ENCODE peak calls at places on chromosome 17, in five cellular contexts. One of them, this sample, is unnamed. For H3K4me1, the result is how much of the 10 kb centered on the place peaks cover.

GRCh38 chr17:45320349-45320930 is 3.6 kb upstream of the MAP3K14 start:
- DNase-seq in H1: no peak
- DNase-seq in IMR-90: peak
- DNase-seq in transverse colon: no peak
- DNase-seq in A549: peak
- DNase-seq in this sample: no peak

GRCh38 chr17:44159519-44160210 is 10.8 kb upstream of the ASB16 start:
- DNase-seq in IMR-90: peak
- DNase-seq in transverse colon: no peak
- DNase-seq in H1: no peak
- DNase-seq in A549: no peak
- DNase-seq in this sample: no peak

GRCh38 chr17:76686538-76687277 is 24.1 kb downstream of the MXRA7 start:
- DNase-seq in IMR-90: no peak
- DNase-seq in A549: no peak
- DNase-seq in transverse colon: no peak
- DNase-seq in H1: no peak
- DNase-seq in this sample: no peak

GRCh38 chr17:75549246-75550138 is 24.0 kb downstream of the LLGL2 start:
- DNase-seq in A549: peak
- DNase-seq in H1: peak
- DNase-seq in IMR-90: no peak
- DNase-seq in transverse colon: peak
- DNase-seq in this sample: peak

GRCh38 chr17:18225562-18226283 is at the start of gene LLGL1:
- DNase-seq in IMR-90: no peak
- DNase-seq in A549: no peak
- DNase-seq in transverse colon: no peak
- DNase-seq in H1: peak
- DNase-seq in this sample: no peak

GRCh38 chr17:48547839-48548686 is 3.2 kb upstream of the HOXB2 start:
- DNase-seq in H1: no peak
- DNase-seq in A549: no peak
- DNase-seq in transverse colon: no peak
- DNase-seq in IMR-90: peak
- DNase-seq in this sample: no peak

GRCh38 chr17:83196973-83197880 is 117.8 kb downstream of the METRNL start:
- DNase-seq in H1: no peak
- DNase-seq in A549: no peak
- DNase-seq in IMR-90: no peak
- DNase-seq in transverse colon: no peak
- DNase-seq in this sample: no peak

GRCh38 chr17:5888811-5889210 is 181.4 kb upstream of the WSCD1 start:
- DNase-seq in A549: no peak
- DNase-seq in H1: no peak
- DNase-seq in transverse colon: no peak
- DNase-seq in IMR-90: peak
- DNase-seq in this sample: no peak

GRCh38 chr17:67868176-67868575 is 42.9 kb downstream of the BPTF start:
- DNase-seq in transverse colon: no peak
- DNase-seq in A549: no peak
- DNase-seq in H1: no peak
- DNase-seq in IMR-90: no peak
- DNase-seq in this sample: no peak

GRCh38 chr17:82299452-82299851 is 18.0 kb downstream of the CD7 start:
- DNase-seq in transverse colon: no peak
- DNase-seq in H1: no peak
- DNase-seq in IMR-90: no peak
- DNase-seq in A549: no peak
- DNase-seq in this sample: no peak

GRCh38 chr17:7464081-7464480 is 15.3 kb downstream of the ZBTB4 start:
- DNase-seq in transverse colon: no peak
- DNase-seq in H1: no peak
- DNase-seq in IMR-90: no peak
- DNase-seq in A549: no peak
- DNase-seq in this sample: no peak

GRCh38 chr17:49989518-49989880 is 5.5 kb downstream of the DLX3 start:
- DNase-seq in A549: no peak
- DNase-seq in IMR-90: no peak
- DNase-seq in transverse colon: no peak
- DNase-seq in H1: peak
- DNase-seq in this sample: no peak

GRCh38 chr17:69551212-69552010 is 136.9 kb downstream of the MAP2K6 start:
- DNase-seq in transverse colon: no peak
- DNase-seq in A549: no peak
- DNase-seq in IMR-90: peak
- DNase-seq in H1: no peak
- DNase-seq in this sample: no peak

GRCh38 chr17:15900871-15901270 is 44.1 kb upstream of the ADORA2B start:
- DNase-seq in transverse colon: no peak
- DNase-seq in H1: no peak
- DNase-seq in IMR-90: no peak
- DNase-seq in A549: no peak
- DNase-seq in this sample: no peak

GRCh38 chr17:48392836-48393235 is 37.2 kb downstream of the SKAP1 start:
- DNase-seq in A549: no peak
- DNase-seq in IMR-90: no peak
- DNase-seq in H1: no peak
- DNase-seq in transverse colon: no peak
- DNase-seq in this sample: no peak

GRCh38 chr17:21034350-21035235 is 8.2 kb downstream of the USP22 start:
- DNase-seq in A549: no peak
- DNase-seq in transverse colon: no peak
- DNase-seq in H1: no peak
- DNase-seq in IMR-90: peak
- DNase-seq in this sample: no peak

GRCh38 chr17:41835800-41836549 is at the start of gene NT5C3B:
- DNase-seq in IMR-90: no peak
- DNase-seq in A549: peak
- DNase-seq in H1: peak
- DNase-seq in transverse colon: peak
- DNase-seq in this sample: peak

GRCh38 chr17:79165296-79165695 is 90.7 kb downstream of the ENGASE start:
- DNase-seq in H1: no peak
- DNase-seq in A549: no peak
- DNase-seq in transverse colon: no peak
- DNase-seq in IMR-90: no peak
- DNase-seq in this sample: no peak

GRCh38 chr17:10192500-10192899 is 5.9 kb downstream of the GAS7 start:
- DNase-seq in IMR-90: no peak
- DNase-seq in transverse colon: no peak
- DNase-seq in A549: no peak
- DNase-seq in H1: no peak
- DNase-seq in this sample: no peak

GRCh38 chr17:2950846-2951245 is 112.6 kb downstream of the OR1D5 start:
- DNase-seq in A549: no peak
- DNase-seq in transverse colon: no peak
- DNase-seq in H1: no peak
- DNase-seq in IMR-90: no peak
- DNase-seq in this sample: no peak

GRCh38 chr17:38334480-38335364 is 9.0 kb downstream of the GPR179 start:
- DNase-seq in transverse colon: no peak
- DNase-seq in A549: no peak
- DNase-seq in IMR-90: no peak
- DNase-seq in H1: no peak
- DNase-seq in this sample: no peak

GRCh38 chr17:20952183-20952582 is 90.6 kb downstream of the USP22 start:
- DNase-seq in transverse colon: peak
- DNase-seq in IMR-90: no peak
- DNase-seq in H1: no peak
- DNase-seq in A549: no peak
- DNase-seq in this sample: no peak

GRCh38 chr17:72632026-72632684 is 460.3 kb downstream of the SLC39A11 start:
- DNase-seq in A549: peak
- DNase-seq in transverse colon: peak
- DNase-seq in H1: no peak
- DNase-seq in IMR-90: no peak
- DNase-seq in this sample: peak

GRCh38 chr17:79046501-79047280 is 22.7 kb downstream of the C1QTNF1 start:
- DNase-seq in A549: no peak
- DNase-seq in H1: no peak
- DNase-seq in transverse colon: no peak
- DNase-seq in IMR-90: no peak
- DNase-seq in this sample: no peak

GRCh38 chr17:49514374-49514738 is 19.3 kb downstream of the NGFR start:
- DNase-seq in A549: no peak
- DNase-seq in transverse colon: no peak
- DNase-seq in H1: peak
- DNase-seq in IMR-90: no peak
- DNase-seq in this sample: no peak

GRCh38 chr17:70447588-70447987 is 278.3 kb downstream of the KCNJ2 start:
- DNase-seq in transverse colon: no peak
- DNase-seq in A549: no peak
- DNase-seq in IMR-90: no peak
- DNase-seq in H1: no peak
- DNase-seq in this sample: no peak

GRCh38 chr17:13182854-13183253 is 165.0 kb upstream of the ELAC2 start:
- DNase-seq in H1: no peak
- DNase-seq in transverse colon: peak
- DNase-seq in A549: no peak
- DNase-seq in IMR-90: no peak
- DNase-seq in this sample: no peak

DNA sequence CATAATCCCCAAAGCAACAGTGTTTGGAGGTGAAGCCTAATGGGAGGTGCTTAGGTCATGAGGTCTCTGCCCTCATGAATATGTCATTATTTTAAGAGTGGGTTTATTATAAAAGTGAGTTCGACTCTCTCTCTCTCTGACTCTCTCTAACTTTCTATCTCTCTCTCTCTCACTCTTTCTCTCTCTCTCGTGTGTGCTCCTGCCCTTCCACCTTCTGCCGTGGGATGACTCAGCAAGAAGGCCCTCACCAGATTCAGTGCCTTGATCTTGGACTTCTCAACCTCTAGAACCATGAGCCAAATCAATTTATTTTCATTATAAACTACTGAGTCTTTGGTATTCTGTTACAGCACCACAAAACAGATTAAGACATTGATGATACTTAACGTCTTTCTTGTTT is 53.7 kb upstream of the TANC2 start:
- DNase-seq in IMR-90: no peak
- DNase-seq in H1: no peak
- DNase-seq in A549: no peak
- DNase-seq in transverse colon: no peak
- DNase-seq in this sample: no peak
- H3K4me1 ChIP-seq in IMR-90: under half
- H3K4me1 ChIP-seq in H1: under half
- H3K4me1 ChIP-seq in A549: under half
- H3K4me1 ChIP-seq in transverse colon: under half
- H3K4me1 ChIP-seq in this sample: under half

DNA sequence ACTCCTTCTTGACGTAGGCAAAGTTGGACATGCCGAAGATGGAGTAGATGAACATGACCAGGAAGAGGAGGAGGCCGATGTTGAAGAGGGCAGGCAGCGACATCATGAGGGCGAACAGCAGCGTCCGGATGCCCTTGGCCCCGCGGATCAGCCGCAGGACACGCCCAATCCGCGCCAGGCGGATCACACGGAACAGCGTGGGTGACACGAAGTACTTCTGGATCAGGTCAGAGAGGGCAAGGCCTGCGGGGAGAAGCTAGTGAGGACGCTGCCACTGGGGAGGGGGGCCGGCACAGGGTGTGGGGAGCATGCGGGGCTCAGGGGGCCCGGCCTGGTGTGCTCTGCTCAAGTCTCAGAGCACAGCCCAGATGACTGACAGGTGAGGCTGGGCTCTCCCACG is 9.6 kb upstream of the CD79B start:
- DNase-seq in transverse colon: no peak
- DNase-seq in A549: no peak
- DNase-seq in IMR-90: no peak
- DNase-seq in H1: no peak
- DNase-seq in this sample: no peak
- H3K27ac ChIP-seq in transverse colon: no peak
- H3K27ac ChIP-seq in A549: no peak
- H3K27ac ChIP-seq in IMR-90: no peak
- H3K27ac ChIP-seq in H1: no peak
- H3K27ac ChIP-seq in this sample: no peak

GRCh38 chr17:64502809-64503208 is 3.3 kb downstream of the DDX5 start:
- DNase-seq in A549: no peak
- DNase-seq in IMR-90: peak
- DNase-seq in H1: no peak
- DNase-seq in transverse colon: no peak
- DNase-seq in this sample: no peak

GRCh38 chr17:64505320-64506200 is 529 bp downstream of the DDX5 start:
- DNase-seq in transverse colon: peak
- DNase-seq in IMR-90: peak
- DNase-seq in A549: peak
- DNase-seq in H1: peak
- DNase-seq in this sample: peak

GRCh38 chr17:64504769-64505319 is 1.2 kb downstream of the DDX5 start:
- DNase-seq in A549: peak
- DNase-seq in IMR-90: peak
- DNase-seq in transverse colon: no peak
- DNase-seq in H1: no peak
- DNase-seq in this sample: no peak

GRCh38 chr17:64503341-64503740 is 2.7 kb downstream of the DDX5 start:
- DNase-seq in A549: no peak
- DNase-seq in IMR-90: no peak
- DNase-seq in H1: no peak
- DNase-seq in transverse colon: no peak
- DNase-seq in this sample: no peak

GRCh38 chr17:64503821-64504768 is 2.0 kb downstream of the DDX5 start:
- DNase-seq in A549: no peak
- DNase-seq in H1: no peak
- DNase-seq in transverse colon: no peak
- DNase-seq in IMR-90: no peak
- DNase-seq in this sample: no peak
- TF ChIP-seq POLR2A in A549: no peak
- TF ChIP-seq POLR2A in H1: no peak
- TF ChIP-seq POLR2A in transverse colon: no peak
- TF ChIP-seq POLR2A in IMR-90: no peak
- TF ChIP-seq POLR2A in this sample: no peak

DNA sequence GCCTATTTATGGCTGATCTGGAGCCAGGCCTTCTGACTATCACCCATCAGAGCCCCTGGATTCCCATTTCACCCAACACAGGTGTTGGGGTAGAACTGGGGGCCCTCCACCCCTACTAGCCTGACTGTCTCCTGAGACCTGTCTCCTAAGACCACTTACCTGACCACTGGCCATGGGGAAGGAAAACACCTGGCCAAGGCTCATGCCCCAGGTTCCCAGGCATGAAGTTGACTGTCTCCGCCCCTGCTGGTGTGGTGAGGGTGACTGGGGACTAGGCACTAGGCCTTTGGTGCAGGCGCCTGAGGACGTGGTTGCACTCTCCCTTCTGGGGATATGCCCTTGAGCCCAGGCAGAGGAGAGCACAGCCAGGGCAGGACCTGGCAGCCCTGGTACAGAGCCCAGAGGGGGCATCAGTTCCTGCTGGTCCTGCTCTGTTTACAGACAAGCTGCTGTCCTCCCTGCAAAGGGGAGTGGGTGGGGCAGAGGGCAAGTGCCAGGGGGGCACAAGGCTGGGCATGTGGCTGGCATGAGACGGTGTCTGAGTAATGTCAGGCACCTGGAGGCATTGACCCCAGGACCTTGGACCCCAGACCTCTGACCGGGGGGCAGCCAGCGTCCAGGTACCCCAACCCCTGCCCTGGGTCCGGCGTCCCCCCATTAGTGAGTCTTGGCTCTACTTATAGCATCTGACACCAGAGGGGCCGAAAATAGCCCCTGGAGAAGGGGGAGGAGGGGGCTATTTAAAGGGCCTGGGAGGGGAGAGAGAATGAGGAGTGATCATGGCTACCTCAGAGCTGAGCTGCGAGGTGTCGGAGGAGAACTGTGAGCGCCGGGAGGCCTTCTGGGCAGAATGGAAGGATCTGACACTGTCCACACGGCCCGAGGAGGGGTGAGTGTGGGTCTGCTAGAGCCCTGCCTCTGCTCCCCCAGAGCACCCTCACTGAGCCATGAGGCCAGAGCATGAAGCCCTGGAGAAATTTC is at the start of gene TCAP:
- DNase-seq in A549: no peak
- DNase-seq in H1: no peak
- DNase-seq in IMR-90: no peak
- DNase-seq in transverse colon: no peak
- DNase-seq in this sample: no peak
- H3K4me1 ChIP-seq in A549: half or more
- H3K4me1 ChIP-seq in H1: under half
- H3K4me1 ChIP-seq in IMR-90: under half
- H3K4me1 ChIP-seq in transverse colon: under half
- H3K4me1 ChIP-seq in this sample: half or more